ENCODE peak calls at places on chromosomes 7 and 10, in five cellular contexts. R, A, F, Q and K are unnamed samples.

GRCh38 chr7:140062118-140062527 is 628 bp downstream of the PARP12 start:
- DNase-seq in R (peak), A (no peak), F (peak), Q (no peak), K (no peak)

GRCh38 chr7:69166979-69167516 is 431.2 kb upstream of the AUTS2 start:
- DNase-seq in R (peak), A (no peak), F (no peak), Q (no peak), K (no peak)

GRCh38 chr10:12444981-12445700 is 95.8 kb downstream of the CAMK1D start:
- DNase-seq in R (no peak), A (no peak), F (no peak), Q (no peak), K (no peak)

GRCh38 chr7:151736403-151736909 is 140.5 kb downstream of the PRKAG2 start:
- DNase-seq in R (peak), A (peak), F (no peak), Q (peak), K (no peak)

GRCh38 chr7:46554688-46555422 is 633.8 kb upstream of the IGFBP3 start:
- DNase-seq in R (no peak), A (no peak), F (no peak), Q (no peak), K (no peak)

GRCh38 chr10:67280405-67280804 is 354.6 kb downstream of the LRRTM3 start:
- DNase-seq in R (no peak), A (no peak), F (no peak), Q (no peak), K (no peak)

GRCh38 chr7:113521468-113521867 is 397.3 kb downstream of the PPP1R3A start:
- DNase-seq in R (no peak), A (no peak), F (no peak), Q (no peak), K (no peak)

GRCh38 chr7:99926351-99926750 is 3.1 kb downstream of the GJC3 start:
- DNase-seq in R (no peak), A (no peak), F (no peak), Q (no peak), K (no peak)

GRCh38 chr7:56083150-56083785 is 9.5 kb downstream of the PHKG1 start:
- DNase-seq in R (no peak), A (no peak), F (no peak), Q (no peak), K (no peak)

GRCh38 chr10:69375307-69376151 is 41.2 kb downstream of the TACR2 start:
- DNase-seq in R (peak), A (no peak), F (peak), Q (no peak), K (no peak)

GRCh38 chr7:150800576-150801241 is at the start of gene TMEM176A:
- DNase-seq in R (peak), A (no peak), F (no peak), Q (no peak), K (no peak)

GRCh38 chr10:76667307-76668012 is 970.1 kb downstream of the KCNMA1 start:
- DNase-seq in R (no peak), A (no peak), F (no peak), Q (no peak), K (no peak)

GRCh38 chr7:16598015-16598414 is 47.5 kb downstream of the ANKMY2 start:
- DNase-seq in R (no peak), A (no peak), F (no peak), Q (no peak), K (no peak)

GRCh38 chr7:94297397-94297838 is 97.3 kb upstream of the COL1A2 start:
- DNase-seq in R (no peak), A (no peak), F (no peak), Q (no peak), K (no peak)

GRCh38 chr7:31761646-31762045 is 74.6 kb downstream of the PPP1R17 start:
- DNase-seq in R (no peak), A (no peak), F (no peak), Q (no peak), K (no peak)

DNA sequence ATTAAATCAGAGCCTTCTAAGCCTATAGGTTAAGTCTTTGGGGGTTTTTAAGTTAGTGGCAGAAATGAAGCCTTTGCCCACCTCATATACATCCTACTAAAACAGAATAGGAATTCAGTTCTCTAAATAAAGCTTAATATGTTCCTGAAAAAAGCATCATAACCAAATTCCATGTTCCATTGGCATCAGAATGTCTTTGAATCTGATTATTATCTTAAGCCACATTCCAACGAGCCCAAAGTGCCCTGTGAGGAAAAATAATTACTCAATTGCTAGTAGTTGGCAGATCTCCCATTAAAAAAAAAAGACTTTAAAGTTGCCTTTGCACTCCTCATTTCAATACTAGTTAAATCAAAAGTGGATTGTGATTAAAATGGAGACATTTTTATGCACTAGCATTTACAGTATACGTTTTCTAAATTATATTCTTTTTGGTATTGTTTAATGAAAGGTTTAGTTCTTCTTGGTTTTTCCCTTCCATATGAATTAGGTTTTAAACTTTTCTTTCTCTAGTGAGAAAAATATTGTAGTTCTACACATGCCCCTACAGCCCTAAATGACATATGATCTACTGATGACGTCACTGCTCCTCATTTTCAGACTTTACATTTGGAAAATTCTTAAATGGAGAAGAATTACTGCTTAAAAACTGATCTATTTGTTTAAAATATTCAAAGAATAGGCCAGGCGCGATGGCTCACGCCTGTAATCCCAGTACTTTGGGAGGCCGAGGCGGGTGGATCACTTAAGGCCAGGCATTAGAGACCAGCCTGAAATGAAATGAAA is 54.3 kb upstream of the CABCOCO1 start:
- DNase-seq in R (no peak), A (no peak), F (no peak), Q (no peak), K (no peak)
- TF ChIP-seq SRF in R (no peak), A (no peak), F (no peak), Q (no peak), K (no peak)

GRCh38 chr7:36668750-36669149 is 55.5 kb downstream of the AOAH start:
- DNase-seq in R (no peak), A (no peak), F (no peak), Q (no peak), K (no peak)
- TF ChIP-seq YY1 in R (no peak), A (no peak), F (no peak), Q (no peak), K (no peak)

DNA sequence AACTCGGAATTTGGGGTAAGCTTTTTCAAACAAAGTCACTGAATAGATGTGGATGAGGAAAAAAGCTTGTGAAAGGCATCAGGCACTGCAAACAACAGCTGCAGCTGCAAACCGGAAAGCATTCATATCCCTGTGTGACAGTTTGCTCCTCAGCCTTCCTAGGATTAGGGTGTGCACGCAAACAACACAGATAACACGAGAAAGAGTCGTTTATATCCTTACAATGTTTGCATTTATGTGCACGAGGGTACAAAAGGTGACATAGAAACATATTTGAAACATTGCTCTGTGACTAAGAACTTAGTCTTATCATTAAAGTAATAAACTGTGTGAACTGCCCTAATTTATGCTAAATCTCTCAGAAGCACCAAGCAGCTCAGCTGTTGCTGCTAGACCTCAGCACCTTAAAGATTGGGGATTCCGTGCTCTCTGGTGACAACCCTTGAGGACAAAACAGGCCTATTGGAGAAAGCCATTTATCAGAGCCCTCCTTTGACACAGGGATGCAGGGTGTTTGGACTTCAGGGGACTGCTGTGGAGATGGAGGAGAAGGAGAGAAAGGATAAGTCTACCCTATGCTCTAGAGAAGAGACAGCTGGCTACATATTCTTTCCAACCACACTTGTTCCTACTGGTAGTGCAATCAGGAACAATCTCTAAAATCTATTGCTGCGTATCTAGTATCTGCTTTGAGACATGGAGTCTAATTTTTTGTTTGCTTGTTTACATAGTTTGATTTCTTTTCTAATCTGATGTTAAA is 176.2 kb downstream of the GNAT3 start:
- DNase-seq in R (no peak), A (no peak), F (no peak), Q (no peak), K (no peak)
- TF ChIP-seq SRF in R (no peak), A (no peak), F (no peak), Q (no peak), K (no peak)

DNA sequence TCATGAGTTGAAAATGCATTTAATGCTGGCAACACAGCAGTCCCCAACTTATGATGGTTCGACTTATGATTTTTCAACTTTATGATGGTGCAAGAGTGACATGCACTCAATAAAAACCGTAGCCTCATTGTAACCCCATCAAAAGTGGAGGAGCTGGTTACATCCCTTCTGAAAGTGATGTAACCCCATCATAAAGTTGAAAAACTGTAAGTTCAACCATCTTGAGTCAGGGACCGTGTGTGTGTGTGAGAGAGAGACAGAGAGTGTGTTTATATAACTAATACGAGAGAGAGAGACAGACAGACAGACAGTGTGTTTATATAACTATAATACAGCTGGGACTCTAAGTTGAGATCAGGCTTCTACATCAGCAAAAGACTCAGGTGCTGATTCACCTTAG is 21.0 kb downstream of the ANXA11 start:
- DNase-seq in R (no peak), A (no peak), F (no peak), Q (no peak), K (no peak)
- TF ChIP-seq YY1 in R (no peak), A (no peak), F (no peak), Q (no peak), K (no peak)

GRCh38 chr7:76233538-76234281 is 32.0 kb downstream of the SRRM3 start:
- DNase-seq in R (peak), A (no peak), F (peak), Q (no peak), K (no peak)

GRCh38 chr7:76236226-76236625 is 34.5 kb downstream of the SRRM3 start:
- DNase-seq in R (no peak), A (no peak), F (peak), Q (no peak), K (no peak)

GRCh38 chr7:76234282-76234584 is 32.5 kb downstream of the SRRM3 start:
- DNase-seq in R (no peak), A (no peak), F (peak), Q (no peak), K (no peak)

GRCh38 chr7:76232698-76233097 is 31.0 kb downstream of the SRRM3 start:
- DNase-seq in R (no peak), A (no peak), F (peak), Q (no peak), K (no peak)

GRCh38 chr7:76234931-76235441 is 33.3 kb downstream of the SRRM3 start:
- DNase-seq in R (peak), A (peak), F (peak), Q (peak), K (no peak)
- TF ChIP-seq SRF in R (no peak), A (no peak), F (no peak), Q (no peak), K (no peak)